ENCODE peak calls at places on chromosome 5, in four cellular contexts. One of them, this sample, is unnamed.

GRCh38 chr5:74384851-74385250 is 255.7 kb downstream of the ENC1 start:
- DNase-seq in stimulated activated naive B cell treated with anti-CD40 and anti-IgM and Interleukin-4, amounts not matched to agents 10 μg/mL and 1 μg/mL and 100 μg/mL, for 72 hours: no peak
- DNase-seq in stimulated activated naive CD4-positive, alpha-beta T cell: no peak
- DNase-seq in K562: no peak
- DNase-seq in this sample: no peak

GRCh38 chr5:117621921-117622320 is 1047.3 kb upstream of the SEMA6A start:
- DNase-seq in K562: no peak
- DNase-seq in stimulated activated naive CD4-positive, alpha-beta T cell: no peak
- DNase-seq in stimulated activated naive B cell treated with anti-CD40 and anti-IgM and Interleukin-4, amounts not matched to agents 10 μg/mL and 1 μg/mL and 100 μg/mL, for 72 hours: no peak
- DNase-seq in this sample: no peak

GRCh38 chr5:69007726-69008368 is 86.0 kb upstream of the SLC30A5 start:
- DNase-seq in stimulated activated naive B cell treated with anti-CD40 and anti-IgM and Interleukin-4, amounts not matched to agents 10 μg/mL and 1 μg/mL and 100 μg/mL, for 72 hours: peak
- DNase-seq in K562: peak
- DNase-seq in stimulated activated naive CD4-positive, alpha-beta T cell: peak
- DNase-seq in this sample: peak

GRCh38 chr5:1826235-1826980 is 25.2 kb downstream of the NDUFS6 start:
- DNase-seq in stimulated activated naive CD4-positive, alpha-beta T cell: no peak
- DNase-seq in K562: no peak
- DNase-seq in stimulated activated naive B cell treated with anti-CD40 and anti-IgM and Interleukin-4, amounts not matched to agents 10 μg/mL and 1 μg/mL and 100 μg/mL, for 72 hours: no peak
- DNase-seq in this sample: no peak

GRCh38 chr5:116600876-116601275 is 26.3 kb upstream of the SEMA6A start:
- DNase-seq in K562: no peak
- DNase-seq in stimulated activated naive B cell treated with anti-CD40 and anti-IgM and Interleukin-4, amounts not matched to agents 10 μg/mL and 1 μg/mL and 100 μg/mL, for 72 hours: no peak
- DNase-seq in stimulated activated naive CD4-positive, alpha-beta T cell: no peak
- DNase-seq in this sample: no peak

GRCh38 chr5:157252741-157253465 is 13.0 kb upstream of the CYFIP2 start:
- DNase-seq in K562: no peak
- DNase-seq in stimulated activated naive CD4-positive, alpha-beta T cell: peak
- DNase-seq in stimulated activated naive B cell treated with anti-CD40 and anti-IgM and Interleukin-4, amounts not matched to agents 10 μg/mL and 1 μg/mL and 100 μg/mL, for 72 hours: no peak
- DNase-seq in this sample: no peak

GRCh38 chr5:98179791-98180755 is 593.4 kb upstream of the RGMB start:
- DNase-seq in stimulated activated naive B cell treated with anti-CD40 and anti-IgM and Interleukin-4, amounts not matched to agents 10 μg/mL and 1 μg/mL and 100 μg/mL, for 72 hours: no peak
- DNase-seq in stimulated activated naive CD4-positive, alpha-beta T cell: no peak
- DNase-seq in K562: no peak
- DNase-seq in this sample: no peak

GRCh38 chr5:114152656-114153360 is 209.1 kb upstream of the KCNN2 start:
- DNase-seq in stimulated activated naive CD4-positive, alpha-beta T cell: no peak
- DNase-seq in stimulated activated naive B cell treated with anti-CD40 and anti-IgM and Interleukin-4, amounts not matched to agents 10 μg/mL and 1 μg/mL and 100 μg/mL, for 72 hours: no peak
- DNase-seq in K562: no peak
- DNase-seq in this sample: no peak

GRCh38 chr5:141814064-141814982 is 63.9 kb downstream of the PCDH1 start:
- DNase-seq in stimulated activated naive B cell treated with anti-CD40 and anti-IgM and Interleukin-4, amounts not matched to agents 10 μg/mL and 1 μg/mL and 100 μg/mL, for 72 hours: no peak
- DNase-seq in stimulated activated naive CD4-positive, alpha-beta T cell: no peak
- DNase-seq in K562: peak
- DNase-seq in this sample: no peak

This sample was measured in NCI-H1105.